ENCODE peak calls at places on chromosome 2, in five cellular contexts. G is endodermal cell, V is Peyer's patch, R is AG04450, N is SK-N-SH. Z is an unnamed sample.

GRCh38 chr2:42858140-42859005 is 66.0 kb upstream of the HAAO start:
- DNase-seq in N (no peak), R (no peak), G (no peak), V (no peak), Z (no peak)

GRCh38 chr2:44130441-44130840 is 38.2 kb upstream of the PPM1B start:
- DNase-seq in V (no peak), G (no peak), R (peak; percentile 13), N (no peak), Z (no peak)

GRCh38 chr2:43791035-43791434 is 17.2 kb downstream of the DYNC2LI1 start:
- DNase-seq in N (no peak), G (no peak), V (no peak), R (no peak), Z (no peak)

GRCh38 chr2:235854276-235854675 is 313.9 kb downstream of the GBX2 start:
- DNase-seq in N (no peak), R (no peak), G (no peak), V (no peak), Z (no peak)

GRCh38 chr2:200812122-200813022 is 662 bp downstream of the BZW1 start:
- DNase-seq in R (no peak), G (peak; percentile 84), V (peak; percentile 60), N (peak; percentile 82), Z (peak; percentile 79)

GRCh38 chr2:74093840-74094239 is 53.9 kb downstream of the BOLA3 start:
- DNase-seq in G (no peak), R (no peak), V (no peak), N (no peak), Z (no peak)

GRCh38 chr2:186455613-186456012 is 30.4 kb upstream of the ZC3H15 start:
- DNase-seq in V (no peak), R (no peak), G (no peak), N (no peak), Z (no peak)

GRCh38 chr2:159455330-159455918 is 160.9 kb downstream of the BAZ2B start:
- DNase-seq in R (no peak), N (no peak), G (no peak), V (no peak), Z (peak; percentile 2)

GRCh38 chr2:240629968-240630770 is 4.9 kb downstream of the GPR35 start:
- DNase-seq in R (no peak), N (peak; percentile 15), G (peak; percentile 28), V (no peak), Z (no peak)

GRCh38 chr2:158533009-158533408 is 76.3 kb downstream of the PKP4 start:
- DNase-seq in G (no peak), V (no peak), N (no peak), R (no peak), Z (no peak)

GRCh38 chr2:144004742-144005141 is 515.2 kb downstream of the ZEB2 start:
- DNase-seq in G (no peak), V (no peak), N (peak; percentile 43), R (no peak), Z (no peak)

GRCh38 chr2:111169268-111169667 is 48.6 kb downstream of the BCL2L11 start:
- DNase-seq in V (no peak), G (peak; percentile 26), N (no peak), R (no peak), Z (no peak)

GRCh38 chr2:43157506-43158232 is 68.7 kb downstream of the ZFP36L2 start:
- DNase-seq in V (no peak), N (peak; percentile 24), G (no peak), R (no peak), Z (no peak)

GRCh38 chr2:25879133-25879730 is 945 bp upstream of the ASXL2 start:
- DNase-seq in N (no peak), R (no peak), G (no peak), V (no peak), Z (no peak)

GRCh38 chr2:72948431-72948830 is 31.1 kb downstream of the EMX1 start:
- DNase-seq in R (no peak), N (no peak), G (no peak), V (no peak), Z (no peak)

GRCh38 chr2:53752385-53752784 is 15.2 kb upstream of the CHAC2 start:
- DNase-seq in G (no peak), R (no peak), V (no peak), N (no peak), Z (no peak)

GRCh38 chr2:53755022-53755630 is 12.5 kb upstream of the CHAC2 start:
- DNase-seq in R (no peak), V (no peak), N (no peak), G (no peak), Z (no peak)

GRCh38 chr2:53753036-53753435 is 14.6 kb upstream of the CHAC2 start:
- DNase-seq in V (no peak), G (no peak), R (no peak), N (no peak), Z (no peak)

GRCh38 chr2:53750369-53750768 is 17.2 kb upstream of the CHAC2 start:
- DNase-seq in N (no peak), G (no peak), R (no peak), V (no peak), Z (peak; percentile 39)

GRCh38 chr2:53751728-53752127 is 15.9 kb upstream of the CHAC2 start:
- DNase-seq in V (no peak), G (no peak), N (no peak), R (no peak), Z (peak; percentile 53)
- H3K4me3 ChIP-seq in V (no peak overlapping the region), G (no peak overlapping the region), N (no peak overlapping the region), R (no peak overlapping the region), Z (no peak overlapping the region)

DNA sequence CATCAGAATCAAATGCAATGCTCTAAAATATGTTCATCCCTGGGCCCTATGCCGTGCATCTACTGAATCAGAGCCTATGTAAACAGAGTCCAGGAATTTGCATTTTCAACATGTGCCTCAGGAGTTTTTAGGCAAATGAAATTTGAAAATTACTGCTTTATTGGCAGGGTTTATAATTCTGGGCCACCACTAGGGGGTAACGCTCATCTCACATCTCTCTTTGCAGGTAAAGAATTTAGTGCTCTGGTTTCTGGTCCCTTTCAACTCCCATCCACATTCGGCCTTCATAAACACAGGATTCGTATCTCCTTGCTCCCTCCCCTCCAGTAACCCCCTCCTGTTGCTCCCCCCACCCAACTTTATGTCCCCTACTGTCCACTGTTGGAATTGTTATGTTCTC is 49.3 kb downstream of the LYPD6B start:
- DNase-seq in V (no peak), G (no peak), N (no peak), R (no peak), Z (peak; percentile 28)
- TF ChIP-seq CTCF in V (peak; percentile 35), G (peak; percentile 85), N (peak; percentile 53), R (peak; percentile 42), Z (peak; percentile 34)

DNA sequence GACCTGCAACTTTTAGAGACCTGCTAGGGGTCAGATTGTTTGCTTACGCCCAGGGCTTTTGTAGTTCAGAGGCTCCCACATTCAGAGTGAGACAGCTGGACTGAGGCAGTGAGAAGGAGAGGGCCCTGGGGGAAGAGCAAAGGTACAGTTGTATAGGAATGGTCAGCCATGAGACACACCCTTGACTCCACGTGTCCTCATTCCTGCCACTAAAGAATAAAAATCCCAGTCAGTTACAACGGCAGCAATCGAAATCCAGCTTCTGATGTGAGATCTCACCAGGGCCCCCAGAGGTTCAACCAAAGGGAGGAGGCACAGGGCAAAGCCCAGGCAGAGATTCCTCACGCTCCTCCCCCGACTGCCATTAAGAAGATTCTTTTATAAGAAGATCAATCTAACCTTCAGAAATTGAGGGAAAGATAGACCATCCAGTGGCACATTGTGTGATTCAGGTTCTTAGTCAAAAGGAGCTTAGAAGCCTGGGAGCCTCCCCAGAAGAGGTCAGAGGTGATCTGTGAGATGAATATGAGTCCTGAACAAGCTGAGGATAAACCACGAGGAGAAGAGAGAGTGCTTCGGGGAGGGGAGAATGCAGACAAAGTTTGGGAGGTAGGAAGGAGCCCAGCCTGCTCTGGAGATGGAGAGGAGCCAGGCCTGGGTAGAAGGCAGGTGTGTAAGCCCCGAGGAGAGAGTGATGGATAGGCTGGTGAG is 317.0 kb downstream of the CYP26B1 start:
- DNase-seq in R (no peak), G (peak; percentile 22), N (no peak), V (no peak), Z (no peak)
- H3K4me3 ChIP-seq in R (no peak overlapping the region), G (no peak overlapping the region), N (no peak overlapping the region), V (no peak overlapping the region), Z (no peak overlapping the region)

GRCh38 chr2:164109006-164109405 is 373.2 kb upstream of the FIGN start:
- DNase-seq in V (no peak), R (no peak), G (no peak), N (no peak), Z (no peak)

GRCh38 chr2:164103271-164103670 is 367.5 kb upstream of the FIGN start:
- DNase-seq in N (no peak), V (no peak), G (peak; percentile 65), R (no peak), Z (no peak)
- TF ChIP-seq CTCF in N (no peak), V (no peak), G (no peak), R (no peak), Z (no peak)

GRCh38 chr2:95276244-95276887 is 2.1 kb downstream of the PROM2 start:
- DNase-seq in R (no peak), N (no peak), V (no peak), G (no peak), Z (no peak)
- H3K4me3 ChIP-seq in R (no peak overlapping the region), N (no peak overlapping the region), V (no peak overlapping the region), G (no peak overlapping the region), Z (no peak overlapping the region)

DNA sequence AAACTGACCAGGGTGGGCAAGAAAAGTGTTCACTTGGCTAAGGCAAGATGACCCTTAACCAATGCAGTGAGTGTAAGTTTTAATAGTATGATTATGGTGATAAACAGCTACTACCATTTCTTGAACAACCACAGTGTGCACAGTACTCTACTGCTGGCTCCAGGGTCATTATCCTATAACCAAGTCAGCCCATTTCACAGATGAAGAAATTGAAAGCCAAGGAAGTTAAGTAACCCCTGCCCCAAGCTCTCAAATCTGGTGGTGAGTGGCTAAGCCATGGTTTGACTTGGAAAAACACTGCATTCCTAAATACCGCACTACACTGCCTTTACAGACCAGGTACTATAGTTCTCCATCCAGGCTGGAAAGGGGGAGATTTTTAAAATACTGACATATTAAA is 5.7 kb downstream of the ZNF385B start:
- DNase-seq in G (no peak), R (no peak), N (no peak), V (no peak), Z (no peak)
- TF ChIP-seq CTCF in G (no peak), R (no peak), N (no peak), V (no peak), Z (no peak)

GRCh38 chr2:108988796-108989713 is at the start of gene EDAR:
- DNase-seq in R (no peak), G (peak; percentile 93), V (peak; percentile 23), N (peak; percentile 67), Z (peak; percentile 23)
- H3K4me3 ChIP-seq in R (no peak within 1 kb of the TSS), G (no peak within 1 kb of the TSS), V (peak within 1 kb of the TSS; percentile 16), N (no peak within 1 kb of the TSS), Z (no peak within 1 kb of the TSS)

Z was measured in GM12865.